ENCODE peak calls at places on chromosome 10, in six cellular contexts. J is lower lobe of right lung; C is CD8-positive, alpha-beta memory T cell; H is AG04450; L is GM23338; S is RWPE2. U is an unnamed sample.

GRCh38 chr10:15703167-15703880 is 16.4 kb downstream of the ITGA8 start:
- DNase-seq in S (no peak), L (no peak), J (no peak), H (no peak), C (no peak), U (no peak)

GRCh38 chr10:94613-95012 is 40.6 kb upstream of the ZMYND11 start:
- DNase-seq in C (no peak), S (no peak), H (no peak), L (no peak), J (no peak), U (no peak)

GRCh38 chr10:129192344-129193128 is 274.5 kb upstream of the MGMT start:
- DNase-seq in S (no peak), C (no peak), J (no peak), L (no peak), H (no peak), U (no peak)

GRCh38 chr10:72889391-72889831 is 4.1 kb upstream of the OIT3 start:
- DNase-seq in J (no peak), L (no peak), C (no peak), H (peak; percentile 6), S (no peak), U (no peak)

GRCh38 chr10:63593576-63593975 is 72.4 kb downstream of the REEP3 start:
- DNase-seq in L (no peak), S (no peak), C (no peak), H (no peak), J (no peak), U (no peak)

GRCh38 chr10:10792681-10793080 is 225.0 kb upstream of the CELF2 start:
- DNase-seq in C (no peak), H (peak; percentile 69), S (peak; percentile 68), L (peak; percentile 22), J (no peak), U (no peak)

GRCh38 chr10:116748041-116748440 is 5.7 kb upstream of the HSPA12A start:
- DNase-seq in C (no peak), L (no peak), H (no peak), S (no peak), J (no peak), U (no peak)

GRCh38 chr10:103053659-103054581 is 135.8 kb downstream of the CNNM2 start:
- DNase-seq in J (peak; percentile 65), S (no peak), H (peak; percentile 45), L (peak; percentile 83), C (peak; percentile 72), U (peak; percentile 56)

GRCh38 chr10:6222755-6223154 is 20.0 kb downstream of the PFKFB3 start:
- DNase-seq in L (no peak), H (no peak), J (no peak), C (no peak), S (no peak), U (no peak)

GRCh38 chr10:29479081-29479917 is 155.5 kb downstream of the SVIL start:
- DNase-seq in C (no peak), H (no peak), S (no peak), L (no peak), J (no peak), U (no peak)

GRCh38 chr10:113415246-113415645 is 137.6 kb upstream of the HABP2 start:
- DNase-seq in S (no peak), J (no peak), L (no peak), C (no peak), H (no peak), U (no peak)

GRCh38 chr10:100907175-100907574 is 5.6 kb upstream of the SLF2 start:
- DNase-seq in J (no peak), S (no peak), H (no peak), C (no peak), L (no peak), U (no peak)

GRCh38 chr10:100006241-100006886 is 3.4 kb downstream of the DNMBP start:
- DNase-seq in L (no peak), J (no peak), H (peak; percentile 78), C (no peak), S (no peak), U (no peak)

GRCh38 chr10:131977323-131978096 is 4.2 kb downstream of the BNIP3 start:
- DNase-seq in J (no peak), H (no peak), S (no peak), C (no peak), L (no peak), U (no peak)

GRCh38 chr10:28800144-28800543 is 122.8 kb downstream of the BAMBI start:
- DNase-seq in L (no peak), C (no peak), H (no peak), J (no peak), S (no peak), U (no peak)

GRCh38 chr10:28219241-28219640 is 83.6 kb downstream of the MPP7 start:
- DNase-seq in L (no peak), J (no peak), S (no peak), C (no peak), H (peak; percentile 13), U (no peak)

GRCh38 chr10:59839576-59839975 is 66.8 kb downstream of the CCDC6 start:
- DNase-seq in H (peak; percentile 11), C (no peak), L (no peak), J (no peak), S (no peak), U (no peak)

GRCh38 chr10:51302316-51302715 is 228.0 kb downstream of the PRKG1 start:
- DNase-seq in S (no peak), L (no peak), H (no peak), J (no peak), C (no peak), U (no peak)

GRCh38 chr10:63143984-63144383 is 10.9 kb downstream of the NRBF2 start:
- DNase-seq in H (no peak), S (no peak), L (no peak), C (no peak), J (no peak), U (no peak)

GRCh38 chr10:4947635-4948596 is 15.3 kb upstream of the AKR1C1 start:
- DNase-seq in H (peak; percentile 87), J (no peak), S (no peak), C (no peak), L (no peak), U (no peak)

GRCh38 chr10:106711313-106711906 is 453.1 kb downstream of the SORCS1 start:
- DNase-seq in C (no peak), J (peak; percentile 64), S (no peak), H (no peak), L (peak; percentile 82), U (no peak)

GRCh38 chr10:64093946-64094560 is 572.9 kb downstream of the REEP3 start:
- DNase-seq in S (no peak), H (no peak), C (no peak), J (no peak), L (no peak), U (no peak)

GRCh38 chr10:84343831-84344230 is 15.4 kb downstream of the CCSER2 start:
- DNase-seq in J (no peak), H (no peak), L (no peak), C (no peak), S (no peak), U (no peak)

GRCh38 chr10:57964371-57964770 is 303.3 kb downstream of the IPMK start:
- DNase-seq in S (no peak), H (no peak), C (no peak), J (no peak), L (no peak), U (no peak)

DNA sequence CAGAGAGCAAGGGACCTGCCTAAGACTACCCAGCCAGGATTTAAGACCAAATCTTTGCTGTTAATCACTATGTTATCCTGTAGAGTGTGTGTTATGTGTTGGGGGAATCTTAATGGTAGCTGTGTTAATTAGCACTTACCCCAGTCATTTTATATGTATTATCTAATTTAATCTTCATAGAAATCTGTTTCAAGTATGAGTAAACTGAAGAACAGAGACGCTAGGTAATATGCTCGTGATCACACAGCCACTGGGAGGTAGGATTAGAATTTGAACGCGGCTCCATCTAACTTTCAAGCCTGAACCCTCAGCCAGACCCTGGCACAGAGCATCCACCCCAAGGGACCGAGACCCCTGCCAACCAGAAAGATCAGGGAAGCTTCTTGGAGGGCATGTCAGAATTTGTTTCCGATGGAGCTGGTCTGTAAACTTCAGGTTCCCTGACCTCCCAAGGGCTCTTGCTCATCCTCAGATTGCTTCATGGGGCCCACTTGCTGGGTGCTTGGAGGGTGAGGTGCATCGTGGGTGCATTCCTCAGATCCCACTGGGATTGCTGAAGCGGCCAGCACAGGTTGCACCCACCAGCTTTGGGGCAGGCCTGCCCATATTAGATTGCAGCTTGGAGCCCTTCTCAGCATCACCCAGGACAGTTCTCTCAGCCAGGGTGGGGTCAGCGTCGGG is 105.0 kb downstream of the ZMIZ1 start:
- DNase-seq in H (no peak), C (no peak), L (no peak), J (no peak), S (no peak), U (no peak)
- H3K27ac ChIP-seq in H (peak overlapping the region; percentile 31), C (no peak overlapping the region), L (no peak overlapping the region), J (no peak overlapping the region), S (no peak overlapping the region), U (no peak overlapping the region)

GRCh38 chr10:126084369-126084768 is 188.0 kb downstream of the FANK1 start:
- DNase-seq in L (no peak), J (no peak), H (no peak), S (no peak), C (no peak), U (no peak)
- H3K27ac ChIP-seq in L (no peak overlapping the region), J (no peak overlapping the region), H (no peak overlapping the region), S (no peak overlapping the region), C (no peak overlapping the region), U (no peak overlapping the region)

GRCh38 chr10:49037187-49037586 is 78.1 kb downstream of the VSTM4 start:
- DNase-seq in H (no peak), J (no peak), L (no peak), S (no peak), C (no peak), U (no peak)

GRCh38 chr10:49036638-49037037 is 78.7 kb downstream of the VSTM4 start:
- DNase-seq in L (no peak), J (no peak), C (no peak), H (no peak), S (no peak), U (no peak)

GRCh38 chr10:49034925-49035324 is 80.4 kb downstream of the VSTM4 start:
- DNase-seq in C (no peak), J (no peak), H (no peak), S (no peak), L (no peak), U (no peak)

GRCh38 chr10:49033939-49034338 is 81.4 kb downstream of the VSTM4 start:
- DNase-seq in C (no peak), H (no peak), L (no peak), J (no peak), S (no peak), U (no peak)

GRCh38 chr10:49035920-49036319 is 79.4 kb downstream of the VSTM4 start:
- DNase-seq in S (no peak), H (no peak), C (no peak), J (no peak), L (no peak), U (no peak)
- H3K27ac ChIP-seq in S (no peak overlapping the region), H (no peak overlapping the region), C (no peak overlapping the region), J (no peak overlapping the region), L (no peak overlapping the region), U (no peak overlapping the region)

GRCh38 chr10:121708921-121709625 is 110.8 kb upstream of the FGFR2 start:
- DNase-seq in L (peak; percentile 42), J (no peak), C (no peak), H (no peak), S (no peak), U (no peak)

GRCh38 chr10:121710971-121711370 is 112.7 kb upstream of the FGFR2 start:
- DNase-seq in C (no peak), J (no peak), L (no peak), S (no peak), H (no peak), U (no peak)

GRCh38 chr10:121709674-121710073 is 111.4 kb upstream of the FGFR2 start:
- DNase-seq in L (no peak), C (no peak), H (no peak), J (no peak), S (no peak), U (no peak)

GRCh38 chr10:121715076-121715475 is 116.8 kb upstream of the FGFR2 start:
- DNase-seq in S (no peak), L (no peak), H (no peak), J (no peak), C (no peak), U (no peak)

GRCh38 chr10:121710207-121710606 is 112.0 kb upstream of the FGFR2 start:
- DNase-seq in L (no peak), S (no peak), J (no peak), C (no peak), H (no peak), U (no peak)
- H3K27ac ChIP-seq in L (no peak overlapping the region), S (no peak overlapping the region), J (no peak overlapping the region), C (no peak overlapping the region), H (no peak overlapping the region), U (no peak overlapping the region)